ENCODE peak calls at places on chromosomes 4 and X, in ten cellular contexts. H, R, E, B, Q, S, Z, G, O and P are unnamed samples.

GRCh38 chrX:15142084-15142715 is 127.7 kb downstream of the ASB9 start:
- DNase-seq in H (no peak), R (no peak), E (peak), B (no peak), Q (peak), S (peak), Z (no peak), G (no peak), O (no peak), P (no peak)

GRCh38 chr4:138592801-138593200 is 350.7 kb upstream of the SLC7A11 start:
- DNase-seq in H (no peak), R (no peak), E (no peak), B (no peak), Q (no peak), S (no peak), Z (no peak), G (no peak), O (no peak), P (no peak)

GRCh38 chr4:26238782-26239647 is 81.8 kb upstream of the RBPJ start:
- DNase-seq in H (peak), R (no peak), E (no peak), B (no peak), Q (peak), S (no peak), Z (no peak), G (no peak), O (no peak), P (peak)

GRCh38 chr4:55808187-55808586 is 11.4 kb upstream of the EXOC1L start:
- DNase-seq in H (no peak), R (no peak), E (no peak), B (no peak), Q (peak), S (no peak), Z (no peak), G (no peak), O (no peak), P (no peak)

GRCh38 chrX:52363247-52363883 is 5.5 kb upstream of the XAGE2 start:
- DNase-seq in H (no peak), R (no peak), E (no peak), B (no peak), Q (peak), S (no peak), Z (no peak), G (no peak), O (peak), P (no peak)

GRCh38 chr4:142961866-142962265 is 115.8 kb upstream of the INPP4B start:
- DNase-seq in H (no peak), R (peak), E (no peak), B (no peak), Q (no peak), S (no peak), Z (no peak), G (no peak), O (no peak), P (no peak)

GRCh38 chr4:180449395-180449956 is 1793.7 kb upstream of the TENM3 start:
- DNase-seq in H (no peak), R (no peak), E (peak), B (no peak), Q (no peak), S (peak), Z (no peak), G (no peak), O (peak), P (peak)

GRCh38 chr4:70927502-70928139 is 25.5 kb downstream of the MOB1B start:
- DNase-seq in H (no peak), R (peak), E (no peak), B (no peak), Q (no peak), S (no peak), Z (no peak), G (no peak), O (no peak), P (no peak)

GRCh38 chr4:151257704-151258103 is 19.3 kb upstream of the PRSS48 start:
- DNase-seq in H (no peak), R (no peak), E (no peak), B (no peak), Q (no peak), S (no peak), Z (no peak), G (no peak), O (no peak), P (no peak)